ENCODE peak calls at places on chromosomes 4 and X, in four cellular contexts. One of them, this sample, is unnamed.

GRCh38 chr4:165965503-165965902 is 92.5 kb downstream of the TLL1 start:
- DNase-seq in PC-3: peak; percentile 68
- DNase-seq in Karpas-422: no peak
- DNase-seq in IMR-90: no peak
- DNase-seq in this sample: no peak

GRCh38 chrX:136687457-136687856 is 39.5 kb downstream of the CD40LG start:
- DNase-seq in PC-3: no peak
- DNase-seq in Karpas-422: no peak
- DNase-seq in IMR-90: no peak
- DNase-seq in this sample: no peak

GRCh38 chr4:6087669-6088068 is 69.4 kb upstream of the C4orf50 start:
- DNase-seq in IMR-90: peak; percentile 28
- DNase-seq in Karpas-422: peak; percentile 46
- DNase-seq in PC-3: peak; percentile 50
- DNase-seq in this sample: peak; percentile 89

GRCh38 chrX:108558217-108558616 is 118.6 kb downstream of the COL4A5 start:
- DNase-seq in IMR-90: no peak
- DNase-seq in Karpas-422: no peak
- DNase-seq in PC-3: no peak
- DNase-seq in this sample: no peak

GRCh38 chr4:104491826-104492771 is 2.6 kb downstream of the CXXC4 start:
- DNase-seq in Karpas-422: no peak
- DNase-seq in PC-3: no peak
- DNase-seq in IMR-90: no peak
- DNase-seq in this sample: peak; percentile 85

GRCh38 chrX:96002401-96002800 is 682.2 kb upstream of the DIAPH2 start:
- DNase-seq in Karpas-422: no peak
- DNase-seq in PC-3: no peak
- DNase-seq in IMR-90: peak; percentile 30
- DNase-seq in this sample: no peak

GRCh38 chrX:107935200-107935599 is 47.0 kb downstream of the TEX13B start:
- DNase-seq in IMR-90: peak; percentile 5
- DNase-seq in Karpas-422: no peak
- DNase-seq in PC-3: peak; percentile 44
- DNase-seq in this sample: no peak

GRCh38 chrX:100829730-100830129 is 9.5 kb downstream of the CSTF2 start:
- DNase-seq in Karpas-422: no peak
- DNase-seq in PC-3: peak; percentile 57
- DNase-seq in IMR-90: peak; percentile 77
- DNase-seq in this sample: no peak

GRCh38 chr4:128831526-128832252 is 22.2 kb downstream of the JADE1 start:
- DNase-seq in Karpas-422: no peak
- DNase-seq in PC-3: no peak
- DNase-seq in IMR-90: peak; percentile 57
- DNase-seq in this sample: peak; percentile 91

GRCh38 chr4:105875233-105875632 is 20.0 kb upstream of the NPNT start:
- DNase-seq in IMR-90: no peak
- DNase-seq in Karpas-422: no peak
- DNase-seq in PC-3: no peak
- DNase-seq in this sample: no peak

GRCh38 chr4:62191446-62191845 is 991.3 kb downstream of the ADGRL3 start:
- DNase-seq in PC-3: peak; percentile 14
- DNase-seq in Karpas-422: no peak
- DNase-seq in IMR-90: no peak
- DNase-seq in this sample: no peak

GRCh38 chr4:125735107-125735506 is 420.4 kb downstream of the FAT4 start:
- DNase-seq in PC-3: peak; percentile 82
- DNase-seq in IMR-90: peak; percentile 86
- DNase-seq in Karpas-422: no peak
- DNase-seq in this sample: peak; percentile 80

GRCh38 chr4:125744891-125745364 is 430.2 kb downstream of the FAT4 start:
- DNase-seq in IMR-90: no peak
- DNase-seq in Karpas-422: no peak
- DNase-seq in PC-3: no peak
- DNase-seq in this sample: no peak

GRCh38 chr4:125741825-125742452 is 427.2 kb downstream of the FAT4 start:
- DNase-seq in Karpas-422: peak; percentile 75
- DNase-seq in PC-3: peak; percentile 48
- DNase-seq in IMR-90: peak; percentile 43
- DNase-seq in this sample: no peak

GRCh38 chr4:125736057-125736456 is 421.3 kb downstream of the FAT4 start:
- DNase-seq in PC-3: peak; percentile 44
- DNase-seq in Karpas-422: peak; percentile 67
- DNase-seq in IMR-90: peak; percentile 52
- DNase-seq in this sample: peak; percentile 64

DNA sequence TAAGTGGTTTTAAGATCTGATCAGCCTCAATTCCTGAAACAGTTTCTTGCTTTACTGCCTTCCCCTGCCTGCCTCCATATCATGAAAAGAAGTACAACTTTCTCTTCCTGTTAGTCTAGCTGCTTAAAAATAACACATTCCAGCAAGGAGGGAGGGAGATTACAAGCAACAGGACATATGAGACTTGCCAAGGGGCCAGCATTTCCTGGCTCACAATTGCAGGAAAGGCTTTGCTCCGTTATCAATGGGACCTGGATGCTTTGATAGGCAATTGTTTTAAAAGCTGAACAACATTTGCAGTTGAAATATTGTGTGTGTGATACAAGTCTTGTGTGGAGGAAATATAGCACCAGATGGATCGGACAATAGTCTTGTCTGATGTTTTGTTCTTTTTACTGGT is 425.0 kb downstream of the FAT4 start:
- DNase-seq in Karpas-422: no peak
- DNase-seq in IMR-90: peak; percentile 38
- DNase-seq in PC-3: no peak
- DNase-seq in this sample: no peak
- H3K9ac ChIP-seq in Karpas-422: no peak overlapping the region
- H3K9ac ChIP-seq in IMR-90: no peak overlapping the region
- H3K9ac ChIP-seq in PC-3: no peak overlapping the region
- H3K9ac ChIP-seq in this sample: no peak overlapping the region

DNA sequence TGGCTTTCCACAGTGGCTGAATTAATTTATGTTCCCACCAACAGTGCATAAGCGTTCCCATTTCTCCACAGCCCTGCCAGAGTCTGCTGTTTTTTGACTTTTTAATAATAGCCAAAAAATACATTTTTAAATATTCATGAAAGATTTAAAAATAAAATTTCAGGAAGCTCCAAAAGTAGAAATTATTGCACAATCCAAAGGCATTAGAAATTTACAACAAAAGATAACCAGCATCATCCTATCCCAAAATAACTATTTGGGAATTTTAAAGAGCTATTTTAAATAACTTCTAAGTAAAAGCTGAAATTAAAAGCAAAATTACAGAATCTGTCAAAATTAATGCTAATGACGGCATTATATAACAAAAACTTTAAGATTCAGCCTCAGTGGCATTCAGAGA is 131.5 kb downstream of the QDPR start:
- DNase-seq in IMR-90: no peak
- DNase-seq in PC-3: no peak
- DNase-seq in Karpas-422: no peak
- DNase-seq in this sample: no peak
- H3K9ac ChIP-seq in IMR-90: no peak overlapping the region
- H3K9ac ChIP-seq in PC-3: no peak overlapping the region
- H3K9ac ChIP-seq in Karpas-422: no peak overlapping the region
- H3K9ac ChIP-seq in this sample: no peak overlapping the region

GRCh38 chr4:121199742-121200561 is 35.8 kb upstream of the TNIP3 start:
- DNase-seq in Karpas-422: no peak
- DNase-seq in PC-3: no peak
- DNase-seq in IMR-90: no peak
- DNase-seq in this sample: no peak
- H3K9ac ChIP-seq in Karpas-422: no peak overlapping the region
- H3K9ac ChIP-seq in PC-3: no peak overlapping the region
- H3K9ac ChIP-seq in IMR-90: no peak overlapping the region
- H3K9ac ChIP-seq in this sample: no peak overlapping the region

GRCh38 chr4:154744341-154744948 is 645 bp downstream of the LRAT start:
- DNase-seq in Karpas-422: no peak
- DNase-seq in PC-3: no peak
- DNase-seq in IMR-90: no peak
- DNase-seq in this sample: no peak
- H3K9ac ChIP-seq in Karpas-422: no peak overlapping the region
- H3K9ac ChIP-seq in PC-3: peak overlapping the region; percentile 32
- H3K9ac ChIP-seq in IMR-90: no peak overlapping the region
- H3K9ac ChIP-seq in this sample: peak overlapping the region; percentile 27

GRCh38 chr4:185577592-185577940 is 42.3 kb upstream of the PDLIM3 start:
- DNase-seq in PC-3: no peak
- DNase-seq in IMR-90: no peak
- DNase-seq in Karpas-422: no peak
- DNase-seq in this sample: no peak

GRCh38 chr4:185576918-185577591 is 41.7 kb upstream of the PDLIM3 start:
- DNase-seq in Karpas-422: no peak
- DNase-seq in PC-3: no peak
- DNase-seq in IMR-90: peak; percentile 26
- DNase-seq in this sample: no peak

GRCh38 chr4:185576314-185576713 is 41.0 kb upstream of the PDLIM3 start:
- DNase-seq in IMR-90: no peak
- DNase-seq in Karpas-422: no peak
- DNase-seq in PC-3: no peak
- DNase-seq in this sample: no peak

GRCh38 chr4:185570727-185571126 is 35.4 kb upstream of the PDLIM3 start:
- DNase-seq in IMR-90: no peak
- DNase-seq in PC-3: no peak
- DNase-seq in Karpas-422: no peak
- DNase-seq in this sample: no peak

DNA sequence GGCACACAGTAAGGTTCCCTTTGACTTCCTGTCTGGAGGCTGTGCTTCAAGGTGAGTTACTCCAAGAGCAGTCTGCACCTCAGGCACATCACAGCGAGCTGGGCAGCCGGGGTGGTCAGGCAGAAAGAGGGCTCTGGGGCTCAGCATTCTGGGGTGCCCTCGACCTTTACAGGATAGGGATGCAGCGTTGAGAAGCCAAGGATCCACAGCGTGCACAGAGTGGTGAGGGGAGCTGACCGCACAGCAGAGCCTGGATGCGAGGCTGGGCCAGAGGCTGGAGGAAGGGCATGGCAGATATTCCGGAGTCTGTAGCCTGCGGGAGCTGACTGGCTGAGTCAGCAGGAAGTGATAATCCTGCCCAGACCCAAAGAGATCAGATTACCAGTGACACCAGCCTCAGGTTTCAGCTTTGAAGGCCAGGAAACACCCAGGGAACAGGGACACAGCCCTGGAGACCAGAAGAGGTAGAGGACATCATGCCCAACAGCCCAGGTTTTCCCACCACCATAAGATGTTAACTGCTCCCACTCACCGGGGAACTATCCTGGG is 38.4 kb upstream of the PDLIM3 start:
- DNase-seq in Karpas-422: no peak
- DNase-seq in PC-3: peak; percentile 84
- DNase-seq in IMR-90: peak; percentile 80
- DNase-seq in this sample: peak; percentile 87
- H3K9ac ChIP-seq in Karpas-422: no peak overlapping the region
- H3K9ac ChIP-seq in PC-3: peak overlapping the region; percentile 42
- H3K9ac ChIP-seq in IMR-90: no peak overlapping the region
- H3K9ac ChIP-seq in this sample: no peak overlapping the region

GRCh38 chr4:2837110-2837903 is 6.3 kb upstream of the ADD1 start:
- DNase-seq in Karpas-422: no peak
- DNase-seq in PC-3: no peak
- DNase-seq in IMR-90: no peak
- DNase-seq in this sample: peak; percentile 54
- H3K9ac ChIP-seq in Karpas-422: peak overlapping the region; percentile 59
- H3K9ac ChIP-seq in PC-3: no peak overlapping the region
- H3K9ac ChIP-seq in IMR-90: no peak overlapping the region
- H3K9ac ChIP-seq in this sample: no peak overlapping the region

GRCh38 chrX:31506360-31506759 is 434.5 kb upstream of the FTHL17 start:
- DNase-seq in Karpas-422: no peak
- DNase-seq in IMR-90: no peak
- DNase-seq in PC-3: no peak
- DNase-seq in this sample: no peak

DNA sequence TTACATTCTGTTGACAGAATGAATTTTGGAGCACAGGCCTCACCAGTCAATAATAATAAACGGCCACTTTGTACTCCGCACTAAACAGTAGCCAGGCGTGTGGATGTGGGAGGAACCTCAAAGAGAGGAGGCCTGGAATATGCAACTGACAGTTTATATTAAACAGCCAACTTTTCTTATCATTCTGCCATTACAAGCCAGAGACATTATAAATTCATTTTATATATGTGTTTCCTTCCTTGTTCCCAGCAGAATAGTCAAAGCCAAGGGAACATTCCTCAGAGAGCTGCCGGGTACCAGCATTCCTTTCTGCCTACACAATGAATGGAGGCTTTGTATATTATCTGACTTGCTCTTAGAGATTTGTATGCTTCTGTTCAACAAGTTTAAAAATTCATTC is 436.5 kb upstream of the FTHL17 start:
- DNase-seq in IMR-90: peak; percentile 60
- DNase-seq in PC-3: no peak
- DNase-seq in Karpas-422: no peak
- DNase-seq in this sample: no peak
- H3K9ac ChIP-seq in IMR-90: no peak overlapping the region
- H3K9ac ChIP-seq in PC-3: no peak overlapping the region
- H3K9ac ChIP-seq in Karpas-422: no peak overlapping the region
- H3K9ac ChIP-seq in this sample: no peak overlapping the region